ENCODE peak calls at places on chromosomes 12 and 14, in nine cellular contexts. One of them, this sample, is unnamed.

GRCh38 chr12:124399622-124400021 is 104.7 kb downstream of the RFLNA start:
- DNase-seq in AG20443: peak
- DNase-seq in brain microvascular endothelial cell: no peak
- DNase-seq in activated CD8-positive, alpha-beta memory T cell treated with anti-CD3 and anti-CD28 coated beads, Interleukin-2, amount 10 ng/mL, durations not matched to agents 7 days and 5 days: no peak
- DNase-seq in NCI-H1092: no peak
- DNase-seq in NCI-H460: no peak
- DNase-seq in KG1: no peak
- DNase-seq in NCI-H2107: no peak
- DNase-seq in epithelial cell of proximal tubule: no peak
- DNase-seq in this sample: peak

GRCh38 chr12:66036317-66036716 is 94.2 kb downstream of the LLPH start:
- DNase-seq in AG20443: peak
- DNase-seq in brain microvascular endothelial cell: peak
- DNase-seq in activated CD8-positive, alpha-beta memory T cell treated with anti-CD3 and anti-CD28 coated beads, Interleukin-2, amount 10 ng/mL, durations not matched to agents 7 days and 5 days: no peak
- DNase-seq in NCI-H1092: no peak
- DNase-seq in NCI-H460: no peak
- DNase-seq in KG1: no peak
- DNase-seq in NCI-H2107: no peak
- DNase-seq in epithelial cell of proximal tubule: peak
- DNase-seq in this sample: no peak

GRCh38 chr12:48993787-48994186 is 5.4 kb downstream of the DDN start:
- DNase-seq in AG20443: no peak
- DNase-seq in brain microvascular endothelial cell: no peak
- DNase-seq in activated CD8-positive, alpha-beta memory T cell treated with anti-CD3 and anti-CD28 coated beads, Interleukin-2, amount 10 ng/mL, durations not matched to agents 7 days and 5 days: no peak
- DNase-seq in NCI-H1092: no peak
- DNase-seq in NCI-H460: no peak
- DNase-seq in KG1: no peak
- DNase-seq in NCI-H2107: no peak
- DNase-seq in epithelial cell of proximal tubule: no peak
- DNase-seq in this sample: no peak

GRCh38 chr12:75766263-75767160 is 255.1 kb upstream of the KRR1 start:
- DNase-seq in AG20443: peak
- DNase-seq in brain microvascular endothelial cell: peak
- DNase-seq in activated CD8-positive, alpha-beta memory T cell treated with anti-CD3 and anti-CD28 coated beads, Interleukin-2, amount 10 ng/mL, durations not matched to agents 7 days and 5 days: no peak
- DNase-seq in NCI-H1092: no peak
- DNase-seq in NCI-H460: peak
- DNase-seq in KG1: no peak
- DNase-seq in NCI-H2107: no peak
- DNase-seq in epithelial cell of proximal tubule: peak
- DNase-seq in this sample: no peak

GRCh38 chr14:94601961-94602391 is 10.2 kb upstream of the SERPINA3 start:
- DNase-seq in AG20443: peak
- DNase-seq in brain microvascular endothelial cell: peak
- DNase-seq in activated CD8-positive, alpha-beta memory T cell treated with anti-CD3 and anti-CD28 coated beads, Interleukin-2, amount 10 ng/mL, durations not matched to agents 7 days and 5 days: no peak
- DNase-seq in NCI-H1092: no peak
- DNase-seq in NCI-H460: peak
- DNase-seq in KG1: no peak
- DNase-seq in NCI-H2107: no peak
- DNase-seq in epithelial cell of proximal tubule: peak
- DNase-seq in this sample: no peak

GRCh38 chr12:123164222-123164621 is 13.3 kb upstream of the PITPNM2 start:
- DNase-seq in AG20443: no peak
- DNase-seq in brain microvascular endothelial cell: no peak
- DNase-seq in activated CD8-positive, alpha-beta memory T cell treated with anti-CD3 and anti-CD28 coated beads, Interleukin-2, amount 10 ng/mL, durations not matched to agents 7 days and 5 days: no peak
- DNase-seq in NCI-H1092: no peak
- DNase-seq in NCI-H460: no peak
- DNase-seq in KG1: no peak
- DNase-seq in NCI-H2107: no peak
- DNase-seq in epithelial cell of proximal tubule: peak
- DNase-seq in this sample: no peak

GRCh38 chr12:5379737-5380496 is 52.0 kb upstream of the NTF3 start:
- DNase-seq in AG20443: no peak
- DNase-seq in brain microvascular endothelial cell: no peak
- DNase-seq in activated CD8-positive, alpha-beta memory T cell treated with anti-CD3 and anti-CD28 coated beads, Interleukin-2, amount 10 ng/mL, durations not matched to agents 7 days and 5 days: no peak
- DNase-seq in NCI-H1092: no peak
- DNase-seq in NCI-H460: no peak
- DNase-seq in KG1: no peak
- DNase-seq in NCI-H2107: no peak
- DNase-seq in epithelial cell of proximal tubule: peak
- DNase-seq in this sample: no peak

GRCh38 chr12:100827901-100828520 is 33.4 kb downstream of the ANO4 start:
- DNase-seq in AG20443: peak
- DNase-seq in brain microvascular endothelial cell: no peak
- DNase-seq in activated CD8-positive, alpha-beta memory T cell treated with anti-CD3 and anti-CD28 coated beads, Interleukin-2, amount 10 ng/mL, durations not matched to agents 7 days and 5 days: no peak
- DNase-seq in NCI-H1092: peak
- DNase-seq in NCI-H460: peak
- DNase-seq in KG1: no peak
- DNase-seq in NCI-H2107: no peak
- DNase-seq in epithelial cell of proximal tubule: peak
- DNase-seq in this sample: peak

GRCh38 chr12:96091833-96092232 is 56.4 kb upstream of the LTA4H start:
- DNase-seq in AG20443: no peak
- DNase-seq in brain microvascular endothelial cell: no peak
- DNase-seq in activated CD8-positive, alpha-beta memory T cell treated with anti-CD3 and anti-CD28 coated beads, Interleukin-2, amount 10 ng/mL, durations not matched to agents 7 days and 5 days: no peak
- DNase-seq in NCI-H1092: no peak
- DNase-seq in NCI-H460: no peak
- DNase-seq in KG1: no peak
- DNase-seq in NCI-H2107: no peak
- DNase-seq in epithelial cell of proximal tubule: no peak
- DNase-seq in this sample: no peak

GRCh38 chr12:92468358-92469020 is 234.3 kb upstream of the PLEKHG7 start:
- DNase-seq in AG20443: no peak
- DNase-seq in brain microvascular endothelial cell: peak
- DNase-seq in activated CD8-positive, alpha-beta memory T cell treated with anti-CD3 and anti-CD28 coated beads, Interleukin-2, amount 10 ng/mL, durations not matched to agents 7 days and 5 days: no peak
- DNase-seq in NCI-H1092: no peak
- DNase-seq in NCI-H460: no peak
- DNase-seq in KG1: no peak
- DNase-seq in NCI-H2107: peak
- DNase-seq in epithelial cell of proximal tubule: no peak
- DNase-seq in this sample: no peak

GRCh38 chr14:76720382-76720813 is 40.9 kb upstream of the VASH1 start:
- DNase-seq in AG20443: peak
- DNase-seq in brain microvascular endothelial cell: no peak
- DNase-seq in activated CD8-positive, alpha-beta memory T cell treated with anti-CD3 and anti-CD28 coated beads, Interleukin-2, amount 10 ng/mL, durations not matched to agents 7 days and 5 days: no peak
- DNase-seq in NCI-H1092: peak
- DNase-seq in NCI-H460: no peak
- DNase-seq in KG1: no peak
- DNase-seq in NCI-H2107: no peak
- DNase-seq in epithelial cell of proximal tubule: no peak
- DNase-seq in this sample: peak

GRCh38 chr14:100714205-100714781 is 12.4 kb upstream of the DLK1 start:
- DNase-seq in AG20443: peak
- DNase-seq in brain microvascular endothelial cell: no peak
- DNase-seq in activated CD8-positive, alpha-beta memory T cell treated with anti-CD3 and anti-CD28 coated beads, Interleukin-2, amount 10 ng/mL, durations not matched to agents 7 days and 5 days: no peak
- DNase-seq in NCI-H1092: peak
- DNase-seq in NCI-H460: no peak
- DNase-seq in KG1: no peak
- DNase-seq in NCI-H2107: peak
- DNase-seq in epithelial cell of proximal tubule: no peak
- DNase-seq in this sample: no peak

GRCh38 chr12:66144796-66145754 is 14.5 kb upstream of the LLPH start:
- DNase-seq in AG20443: peak
- DNase-seq in brain microvascular endothelial cell: peak
- DNase-seq in activated CD8-positive, alpha-beta memory T cell treated with anti-CD3 and anti-CD28 coated beads, Interleukin-2, amount 10 ng/mL, durations not matched to agents 7 days and 5 days: no peak
- DNase-seq in NCI-H1092: no peak
- DNase-seq in NCI-H460: peak
- DNase-seq in KG1: peak
- DNase-seq in NCI-H2107: peak
- DNase-seq in epithelial cell of proximal tubule: no peak
- DNase-seq in this sample: peak

GRCh38 chr14:51925980-51926379 is 63.4 kb upstream of the RTRAF start:
- DNase-seq in AG20443: no peak
- DNase-seq in brain microvascular endothelial cell: no peak
- DNase-seq in activated CD8-positive, alpha-beta memory T cell treated with anti-CD3 and anti-CD28 coated beads, Interleukin-2, amount 10 ng/mL, durations not matched to agents 7 days and 5 days: no peak
- DNase-seq in NCI-H1092: no peak
- DNase-seq in NCI-H460: no peak
- DNase-seq in KG1: no peak
- DNase-seq in NCI-H2107: no peak
- DNase-seq in epithelial cell of proximal tubule: no peak
- DNase-seq in this sample: no peak

This sample was measured in AML-193.